ENCODE peak calls at places on chromosomes 12 and 14, in five cellular contexts. One of them, this sample, is unnamed.

GRCh38 chr14:76920572-76921175 is 94.5 kb downstream of the LRRC74A start:
- DNase-seq in ascending aorta: no peak
- DNase-seq in epithelial cell of esophagus: no peak
- DNase-seq in MCF 10A: no peak
- DNase-seq in epithelial cell of prostate: no peak
- DNase-seq in this sample: no peak

GRCh38 chr14:51006781-51007211 is 62.5 kb upstream of the PYGL start:
- DNase-seq in ascending aorta: no peak
- DNase-seq in epithelial cell of prostate: peak
- DNase-seq in MCF 10A: peak
- DNase-seq in epithelial cell of esophagus: peak
- DNase-seq in this sample: no peak

GRCh38 chr12:15767301-15767700 is 21.9 kb downstream of the EPS8 start:
- DNase-seq in ascending aorta: no peak
- DNase-seq in epithelial cell of prostate: no peak
- DNase-seq in MCF 10A: no peak
- DNase-seq in epithelial cell of esophagus: no peak
- DNase-seq in this sample: no peak

GRCh38 chr14:71472281-71472960 is 459.8 kb upstream of the RGS6 start:
- DNase-seq in MCF 10A: no peak
- DNase-seq in epithelial cell of esophagus: no peak
- DNase-seq in ascending aorta: no peak
- DNase-seq in epithelial cell of prostate: no peak
- DNase-seq in this sample: no peak

GRCh38 chr14:100289916-100290606 is 16.2 kb downstream of the SLC25A29 start:
- DNase-seq in epithelial cell of esophagus: no peak
- DNase-seq in epithelial cell of prostate: no peak
- DNase-seq in ascending aorta: no peak
- DNase-seq in MCF 10A: no peak
- DNase-seq in this sample: no peak

GRCh38 chr12:68040450-68041075 is 51.3 kb downstream of the IFNG-AS1 start:
- DNase-seq in epithelial cell of prostate: peak
- DNase-seq in ascending aorta: no peak
- DNase-seq in epithelial cell of esophagus: peak
- DNase-seq in MCF 10A: peak
- DNase-seq in this sample: peak

GRCh38 chr12:22981711-22982110 is 356.7 kb downstream of the ETNK1 start:
- DNase-seq in ascending aorta: no peak
- DNase-seq in epithelial cell of prostate: no peak
- DNase-seq in epithelial cell of esophagus: peak
- DNase-seq in MCF 10A: peak
- DNase-seq in this sample: no peak

GRCh38 chr14:70755655-70756054 is 53.7 kb downstream of the MAP3K9 start:
- DNase-seq in epithelial cell of esophagus: peak
- DNase-seq in epithelial cell of prostate: peak
- DNase-seq in ascending aorta: no peak
- DNase-seq in MCF 10A: peak
- DNase-seq in this sample: no peak

GRCh38 chr12:48852734-48853168 is 788 bp upstream of the DDX23 start:
- DNase-seq in ascending aorta: no peak
- DNase-seq in MCF 10A: no peak
- DNase-seq in epithelial cell of esophagus: no peak
- DNase-seq in epithelial cell of prostate: no peak
- DNase-seq in this sample: no peak

GRCh38 chr14:30656190-30656632 is 34.1 kb downstream of the SCFD1 start:
- DNase-seq in MCF 10A: peak
- DNase-seq in epithelial cell of esophagus: peak
- DNase-seq in ascending aorta: no peak
- DNase-seq in epithelial cell of prostate: no peak
- DNase-seq in this sample: peak

GRCh38 chr12:2960432-2960956 is 1.3 kb downstream of the TEAD4 start:
- DNase-seq in epithelial cell of esophagus: peak
- DNase-seq in MCF 10A: peak
- DNase-seq in ascending aorta: no peak
- DNase-seq in epithelial cell of prostate: no peak
- DNase-seq in this sample: peak

GRCh38 chr14:29092121-29092520 is 325.5 kb downstream of the FOXG1 start:
- DNase-seq in epithelial cell of prostate: no peak
- DNase-seq in ascending aorta: no peak
- DNase-seq in epithelial cell of esophagus: no peak
- DNase-seq in MCF 10A: no peak
- DNase-seq in this sample: no peak

GRCh38 chr14:54564799-54565235 is 2.1 kb upstream of the SAMD4A start:
- DNase-seq in epithelial cell of esophagus: peak
- DNase-seq in MCF 10A: peak
- DNase-seq in ascending aorta: no peak
- DNase-seq in epithelial cell of prostate: no peak
- DNase-seq in this sample: no peak

GRCh38 chr12:132214906-132215643 is 70.8 kb downstream of the NOC4L start:
- DNase-seq in MCF 10A: no peak
- DNase-seq in epithelial cell of prostate: no peak
- DNase-seq in epithelial cell of esophagus: no peak
- DNase-seq in ascending aorta: no peak
- DNase-seq in this sample: no peak

GRCh38 chr12:107200394-107200793 is 107.0 kb upstream of the CRY1 start:
- DNase-seq in epithelial cell of prostate: peak
- DNase-seq in MCF 10A: peak
- DNase-seq in epithelial cell of esophagus: peak
- DNase-seq in ascending aorta: no peak
- DNase-seq in this sample: peak

GRCh38 chr12:11652351-11653040 is 3.0 kb downstream of the ETV6 start:
- DNase-seq in MCF 10A: no peak
- DNase-seq in ascending aorta: no peak
- DNase-seq in epithelial cell of prostate: no peak
- DNase-seq in epithelial cell of esophagus: no peak
- DNase-seq in this sample: peak

GRCh38 chr12:87603727-87604126 is 425.5 kb downstream of the C12orf50 start:
- DNase-seq in ascending aorta: no peak
- DNase-seq in epithelial cell of esophagus: peak
- DNase-seq in MCF 10A: no peak
- DNase-seq in epithelial cell of prostate: no peak
- DNase-seq in this sample: no peak

This sample was measured in activated CD4-positive, alpha-beta memory T cell treated with anti-CD3 and anti-CD28 coated beads for 36 hours.